ENCODE peak calls at places on chromosome 1, in four cellular contexts. H is left lung, L is left ventricle myocardium inferior, N is heart right ventricle. A is an unnamed sample.
A peak's percentile ranks its signal among the peaks of the same experiment; 100 is the strongest.

GRCh38 chr1:157841708-157842107 is at the start of gene CD5L:
- DNase-seq in H (no peak), L (no peak), N (no peak), A (no peak)

GRCh38 chr1:85361106-85361505 is 84.7 kb upstream of the BCL10 start:
- DNase-seq in H (no peak), L (no peak), N (no peak), A (no peak)

GRCh38 chr1:201175820-201176500 is 14.7 kb upstream of the IGFN1 start:
- DNase-seq in H (no peak), L (no peak), N (no peak), A (no peak)

GRCh38 chr1:111436726-111437125 is 9.2 kb upstream of the OVGP1 start:
- DNase-seq in H (no peak), L (no peak), N (no peak), A (no peak)

GRCh38 chr1:98653186-98653585 is 8.3 kb upstream of the SNX7 start:
- DNase-seq in H (no peak), L (no peak), N (no peak), A (no peak)

GRCh38 chr1:86396503-86396900 is 379 bp upstream of the ODF2L start:
- DNase-seq in H (no peak), L (no peak), N (no peak), A (no peak)

GRCh38 chr1:19416919-19417441 is 68.4 kb downstream of the CAPZB start:
- DNase-seq in H (no peak), L (no peak), N (no peak), A (no peak)

GRCh38 chr1:228740991-228741390 is 5.7 kb downstream of the RHOU start:
- DNase-seq in H (no peak), L (no peak), N (no peak), A (no peak)

GRCh38 chr1:180206581-180206980 is 23.5 kb upstream of the LHX4 start:
- DNase-seq in H (no peak), L (no peak), N (no peak), A (no peak)

GRCh38 chr1:168148916-168149315 is 12.2 kb upstream of the GPR161 start:
- DNase-seq in H (no peak), L (no peak), N (no peak), A (no peak)

GRCh38 chr1:168482106-168482505 is 61.7 kb downstream of the XCL2 start:
- DNase-seq in H (no peak), L (no peak), N (no peak), A (no peak)

GRCh38 chr1:154810571-154810970 is 59.5 kb downstream of the KCNN3 start:
- DNase-seq in H (no peak), L (no peak), N (no peak), A (no peak)

GRCh38 chr1:104780470-104781078 is 1030.9 kb downstream of the AMY1C start:
- DNase-seq in H (no peak), L (no peak), N (no peak), A (no peak)

DNA sequence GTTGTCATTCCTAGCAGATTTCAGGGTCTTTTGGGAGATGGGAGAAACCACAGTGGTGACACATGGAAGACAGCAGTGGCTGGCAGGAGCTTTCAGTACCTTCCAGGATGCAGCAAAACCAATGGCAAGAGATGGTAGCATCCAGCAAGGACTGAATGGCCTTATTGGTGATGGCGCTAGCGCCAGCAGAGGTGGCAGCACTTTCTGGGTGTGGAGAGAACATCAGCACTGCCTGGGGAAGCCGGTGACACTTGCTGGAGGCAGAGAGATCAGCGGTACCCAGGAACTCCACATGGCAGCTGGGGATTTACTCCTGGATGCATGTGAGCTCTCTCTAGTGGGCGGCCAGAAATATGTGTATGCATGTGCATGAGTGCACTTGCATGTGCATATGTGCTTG is 364.8 kb downstream of the LMX1A start:
- DNase-seq in H (no peak), L (no peak), N (no peak), A (no peak)
- TF ChIP-seq CTCF in H (no peak), L (no peak), N (no peak), A (no peak)

GRCh38 chr1:61496501-61496900 is 228.4 kb downstream of the TM2D1 start:
- DNase-seq in H (no peak), L (no peak), N (no peak), A (no peak)
- H3K27ac ChIP-seq in H (no peak overlapping the region), L (peak overlapping the region; percentile 22), N (no peak overlapping the region), A (no peak overlapping the region)

DNA sequence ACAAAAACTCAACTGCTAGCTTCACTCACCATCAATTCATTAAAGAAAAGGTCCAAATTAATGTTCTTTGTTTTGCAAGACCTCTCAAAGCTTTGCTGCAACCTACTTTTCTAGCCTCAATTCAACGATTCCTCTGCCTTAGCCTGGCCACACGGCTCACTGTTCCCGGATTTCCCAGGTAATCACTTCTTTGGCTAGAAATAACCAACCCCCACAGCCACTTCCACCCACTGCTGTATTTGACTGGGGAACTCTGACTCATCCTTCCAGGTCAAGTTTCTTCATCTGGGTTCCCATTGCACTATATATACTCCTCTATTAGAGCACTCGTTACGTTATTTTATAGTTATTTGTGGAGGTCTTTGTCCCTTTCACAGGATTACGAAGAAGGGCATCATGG is 185.9 kb downstream of the CACNA1E start:
- DNase-seq in H (no peak), L (no peak), N (no peak), A (no peak)
- H3K4me3 ChIP-seq in H (no peak overlapping the region), L (no peak overlapping the region), N (no peak overlapping the region), A (no peak overlapping the region)

GRCh38 chr1:197156692-197157091 is 10.2 kb upstream of the ASPM start:
- DNase-seq in H (no peak), L (no peak), N (no peak), A (no peak)
- TF ChIP-seq CTCF in H (no peak), L (no peak), N (no peak), A (no peak)

DNA sequence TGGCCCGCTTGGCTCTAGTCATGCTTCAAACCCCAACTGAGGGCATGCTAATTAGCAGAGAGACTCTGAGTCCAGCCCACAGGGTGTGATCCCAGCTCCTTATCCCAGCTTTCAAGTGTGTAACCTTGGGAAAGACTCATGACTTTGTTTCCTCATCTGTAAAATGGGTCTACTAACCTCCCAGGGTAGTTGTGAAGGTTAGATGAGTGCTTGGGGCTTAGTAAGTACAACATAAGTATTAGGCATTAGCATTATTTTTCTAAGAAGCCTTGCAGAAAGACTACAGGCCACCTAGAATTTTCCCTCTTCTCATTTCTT is 2.8 kb downstream of the MYOM3 start:
- DNase-seq in H (no peak), L (no peak), N (no peak), A (no peak)
- H3K27ac ChIP-seq in H (no peak overlapping the region), L (peak overlapping the region; percentile 96), N (peak overlapping the region; percentile 66), A (peak overlapping the region; percentile 19)

GRCh38 chr1:30756545-30757195 is 904 bp downstream of the LAPTM5 start:
- DNase-seq in H (peak; percentile 88), L (peak; percentile 47), N (peak; percentile 49), A (peak; percentile 86)
- H3K4me3 ChIP-seq in H (peak overlapping the region; percentile 70), L (peak overlapping the region; percentile 55), N (peak overlapping the region; percentile 42), A (peak overlapping the region; percentile 35)

DNA sequence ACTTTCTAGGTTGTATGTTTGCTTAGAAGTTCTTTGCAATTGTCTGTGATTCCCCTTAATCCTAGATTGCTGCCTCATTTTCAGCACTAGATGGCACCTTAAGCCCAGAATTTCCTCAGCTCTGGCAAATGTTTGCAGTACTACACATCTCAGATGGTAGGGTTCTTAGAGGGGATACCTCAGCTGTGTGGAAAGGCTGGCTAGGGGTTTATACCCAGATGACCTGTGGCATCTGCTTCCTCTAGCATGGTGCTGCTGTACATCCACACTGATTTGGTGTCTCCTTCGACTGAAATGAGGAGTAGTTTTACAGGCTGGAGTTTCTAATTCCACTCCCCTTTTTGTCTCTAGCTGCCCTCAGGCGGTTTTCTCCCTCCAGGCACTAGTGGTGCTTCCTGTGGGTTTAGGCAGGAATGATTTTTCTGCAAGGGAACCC is 23.5 kb downstream of the ASB17 start:
- DNase-seq in H (no peak), L (no peak), N (no peak), A (no peak)
- TF ChIP-seq CTCF in H (no peak), L (no peak), N (no peak), A (no peak)